ENCODE peak calls at places on chromosomes 4 and X, in four cellular contexts. One of them, this sample, is unnamed.

GRCh38 chrX:50838820-50839600 is 25.0 kb upstream of the SHROOM4 start:
- DNase-seq in GM20000: no peak
- DNase-seq in D341Med: no peak
- DNase-seq in RPMI7951: no peak
- DNase-seq in this sample: peak

GRCh38 chrX:94758130-94758529 is 1084.1 kb downstream of the FAM133A start:
- DNase-seq in RPMI7951: no peak
- DNase-seq in D341Med: no peak
- DNase-seq in GM20000: no peak
- DNase-seq in this sample: no peak

GRCh38 chrX:18885317-18886004 is 98.5 kb downstream of the PHKA2 start:
- DNase-seq in RPMI7951: peak
- DNase-seq in D341Med: no peak
- DNase-seq in GM20000: peak
- DNase-seq in this sample: no peak

GRCh38 chr4:134282680-134283079 is 81.1 kb upstream of the PABPC4L start:
- DNase-seq in D341Med: no peak
- DNase-seq in RPMI7951: no peak
- DNase-seq in GM20000: no peak
- DNase-seq in this sample: no peak

GRCh38 chrX:123215397-123216089 is 31.5 kb downstream of the GRIA3 start:
- DNase-seq in RPMI7951: no peak
- DNase-seq in GM20000: no peak
- DNase-seq in D341Med: no peak
- DNase-seq in this sample: no peak

GRCh38 chr4:75598390-75598789 is 31.9 kb downstream of the CDKL2 start:
- DNase-seq in RPMI7951: peak
- DNase-seq in D341Med: no peak
- DNase-seq in GM20000: peak
- DNase-seq in this sample: peak

GRCh38 chr4:123452585-123452984 is 56.0 kb downstream of the SPRY1 start:
- DNase-seq in D341Med: no peak
- DNase-seq in GM20000: no peak
- DNase-seq in RPMI7951: peak
- DNase-seq in this sample: peak

GRCh38 chrX:68842351-68842750 is 13.5 kb downstream of the EFNB1 start:
- DNase-seq in D341Med: no peak
- DNase-seq in RPMI7951: no peak
- DNase-seq in GM20000: no peak
- DNase-seq in this sample: peak

GRCh38 chr4:36325499-36325898 is 44.1 kb downstream of the DTHD1 start:
- DNase-seq in RPMI7951: no peak
- DNase-seq in D341Med: no peak
- DNase-seq in GM20000: peak
- DNase-seq in this sample: peak

GRCh38 chrX:46325312-46325877 is 219.8 kb downstream of the ZNF674 start:
- DNase-seq in GM20000: no peak
- DNase-seq in D341Med: no peak
- DNase-seq in RPMI7951: peak
- DNase-seq in this sample: peak

GRCh38 chr4:2256156-2256731 is 5.7 kb downstream of the MXD4 start:
- DNase-seq in RPMI7951: no peak
- DNase-seq in GM20000: no peak
- DNase-seq in D341Med: peak
- DNase-seq in this sample: no peak

GRCh38 chrX:115023139-115023538 is 5.7 kb upstream of the IL13RA2 start:
- DNase-seq in D341Med: no peak
- DNase-seq in GM20000: no peak
- DNase-seq in RPMI7951: peak
- DNase-seq in this sample: peak

GRCh38 chr4:73998040-73999011 is at the start of gene CXCL5:
- DNase-seq in D341Med: no peak
- DNase-seq in RPMI7951: peak
- DNase-seq in GM20000: no peak
- DNase-seq in this sample: peak

GRCh38 chr4:154044118-154044517 is 255.2 kb upstream of the SFRP2 start:
- DNase-seq in GM20000: no peak
- DNase-seq in RPMI7951: peak
- DNase-seq in D341Med: no peak
- DNase-seq in this sample: peak

GRCh38 chr4:138650917-138651564 is 364.5 kb upstream of the NOCT start:
- DNase-seq in D341Med: no peak
- DNase-seq in RPMI7951: peak
- DNase-seq in GM20000: no peak
- DNase-seq in this sample: peak

GRCh38 chrX:154019061-154019621 is 561 bp downstream of the IRAK1 start:
- DNase-seq in RPMI7951: no peak
- DNase-seq in GM20000: peak
- DNase-seq in D341Med: peak
- DNase-seq in this sample: no peak

GRCh38 chr4:153974452-153974851 is 185.6 kb upstream of the SFRP2 start:
- DNase-seq in GM20000: no peak
- DNase-seq in D341Med: no peak
- DNase-seq in RPMI7951: no peak
- DNase-seq in this sample: no peak

GRCh38 chrX:68196939-68197791 is 236.1 kb downstream of the OPHN1 start:
- DNase-seq in GM20000: peak
- DNase-seq in RPMI7951: peak
- DNase-seq in D341Med: peak
- DNase-seq in this sample: peak

GRCh38 chr4:26787461-26788340 is 72.9 kb upstream of the STIM2 start:
- DNase-seq in RPMI7951: peak
- DNase-seq in D341Med: peak
- DNase-seq in GM20000: no peak
- DNase-seq in this sample: peak

GRCh38 chr4:84089652-84090437 is 409.2 kb downstream of the NKX6-1 start:
- DNase-seq in RPMI7951: peak
- DNase-seq in GM20000: no peak
- DNase-seq in D341Med: no peak
- DNase-seq in this sample: no peak

GRCh38 chrX:55787063-55787462 is 69.5 kb downstream of the RRAGB start:
- DNase-seq in D341Med: no peak
- DNase-seq in RPMI7951: no peak
- DNase-seq in GM20000: no peak
- DNase-seq in this sample: peak

GRCh38 chrX:34382416-34382815 is 250.3 kb upstream of the FAM47A start:
- DNase-seq in RPMI7951: no peak
- DNase-seq in GM20000: no peak
- DNase-seq in D341Med: no peak
- DNase-seq in this sample: no peak

GRCh38 chr4:144582975-144583374 is 63.0 kb upstream of the HHIP start:
- DNase-seq in D341Med: no peak
- DNase-seq in GM20000: no peak
- DNase-seq in RPMI7951: no peak
- DNase-seq in this sample: peak

GRCh38 chrX:14922437-14922836 is 49.2 kb downstream of the MOSPD2 start:
- DNase-seq in GM20000: no peak
- DNase-seq in D341Med: no peak
- DNase-seq in RPMI7951: peak
- DNase-seq in this sample: peak